ENCODE peak calls at places on chromosomes 7 and 10, in nine cellular contexts. O, C, N, R, F, G, A, B and X are unnamed samples.

GRCh38 chr7:151727579-151728285 is 149.2 kb downstream of the PRKAG2 start:
- DNase-seq in O (peak; percentile 79), C (peak; percentile 95), N (no peak), R (peak; percentile 65), F (peak; percentile 66), G (peak; percentile 64), A (peak; percentile 95), B (no peak), X (peak; percentile 78)

GRCh38 chr7:151793531-151793935 is 83.4 kb downstream of the PRKAG2 start:
- DNase-seq in O (no peak), C (peak; percentile 74), N (no peak), R (peak; percentile 82), F (no peak), G (no peak), A (no peak), B (no peak), X (peak; percentile 88)

GRCh38 chr7:79982151-79982770 is 152.4 kb upstream of the GNAI1 start:
- DNase-seq in O (peak; percentile 78), C (no peak), N (no peak), R (no peak), F (no peak), G (no peak), A (no peak), B (no peak), X (no peak)

GRCh38 chr10:62726142-62726541 is 78.4 kb upstream of the ADO start:
- DNase-seq in O (no peak), C (no peak), N (no peak), R (no peak), F (no peak), G (no peak), A (no peak), B (no peak), X (no peak)

GRCh38 chr10:35854661-35855060 is 212.6 kb upstream of the FZD8 start:
- DNase-seq in O (no peak), C (no peak), N (no peak), R (no peak), F (no peak), G (no peak), A (no peak), B (no peak), X (no peak)

GRCh38 chr10:44899450-44900080 is 11.6 kb upstream of the TMEM72 start:
- DNase-seq in O (no peak), C (no peak), N (no peak), R (no peak), F (no peak), G (no peak), A (no peak), B (no peak), X (no peak)

GRCh38 chr7:2209146-2209960 is 23.4 kb downstream of the MAD1L1 start:
- DNase-seq in O (peak; percentile 95), C (peak; percentile 86), N (peak; percentile 32), R (peak; percentile 67), F (peak; percentile 59), G (peak; percentile 65), A (peak; percentile 79), B (peak; percentile 86), X (peak; percentile 89)

GRCh38 chr10:100600218-100600617 is 64.5 kb downstream of the HIF1AN start:
- DNase-seq in O (no peak), C (no peak), N (no peak), R (no peak), F (no peak), G (no peak), A (no peak), B (no peak), X (no peak)

GRCh38 chr10:16933799-16934198 is 116.6 kb upstream of the RSU1 start:
- DNase-seq in O (no peak), C (peak; percentile 84), N (no peak), R (no peak), F (no peak), G (no peak), A (no peak), B (no peak), X (no peak)

GRCh38 chr10:91626936-91627335 is 5.9 kb downstream of the PPP1R3C start:
- DNase-seq in O (no peak), C (no peak), N (no peak), R (no peak), F (no peak), G (no peak), A (no peak), B (no peak), X (no peak)

GRCh38 chr10:90960355-90960814 is 39.5 kb upstream of the ANKRD1 start:
- DNase-seq in O (no peak), C (no peak), N (peak; percentile 31), R (no peak), F (no peak), G (no peak), A (no peak), B (no peak), X (no peak)

GRCh38 chr10:47301833-47302232 is 1.8 kb downstream of the GDF10 start:
- DNase-seq in O (no peak), C (no peak), N (no peak), R (no peak), F (no peak), G (no peak), A (no peak), B (no peak), X (no peak)

GRCh38 chr7:35576037-35576573 is 118.8 kb downstream of the HERPUD2 start:
- DNase-seq in O (no peak), C (no peak), N (no peak), R (no peak), F (no peak), G (no peak), A (no peak), B (no peak), X (no peak)

GRCh38 chr10:9253121-9253520 is 1198.6 kb downstream of the GATA3 start:
- DNase-seq in O (peak; percentile 23), C (no peak), N (no peak), R (no peak), F (no peak), G (no peak), A (no peak), B (no peak), X (no peak)

GRCh38 chr10:109987413-109987812 is 20.4 kb upstream of the ADD3 start:
- DNase-seq in O (no peak), C (no peak), N (no peak), R (no peak), F (no peak), G (no peak), A (no peak), B (no peak), X (no peak)

GRCh38 chr7:2289621-2290020 is 24.6 kb downstream of the SNX8 start:
- DNase-seq in O (no peak), C (no peak), N (no peak), R (no peak), F (no peak), G (no peak), A (no peak), B (no peak), X (no peak)

GRCh38 chr7:41886906-41887311 is 184.0 kb upstream of the INHBA start:
- DNase-seq in O (no peak), C (peak; percentile 87), N (no peak), R (peak; percentile 28), F (peak; percentile 73), G (no peak), A (peak; percentile 80), B (no peak), X (no peak)

GRCh38 chr10:122740640-122741039 is 41.0 kb upstream of the C10orf120 start:
- DNase-seq in O (no peak), C (no peak), N (no peak), R (no peak), F (no peak), G (no peak), A (no peak), B (no peak), X (no peak)

GRCh38 chr7:119197872-119198527 is 973.5 kb downstream of the ANKRD7 start:
- DNase-seq in O (peak; percentile 36), C (no peak), N (peak; percentile 0), R (peak; percentile 42), F (no peak), G (peak; percentile 32), A (no peak), B (peak; percentile 67), X (no peak)

DNA sequence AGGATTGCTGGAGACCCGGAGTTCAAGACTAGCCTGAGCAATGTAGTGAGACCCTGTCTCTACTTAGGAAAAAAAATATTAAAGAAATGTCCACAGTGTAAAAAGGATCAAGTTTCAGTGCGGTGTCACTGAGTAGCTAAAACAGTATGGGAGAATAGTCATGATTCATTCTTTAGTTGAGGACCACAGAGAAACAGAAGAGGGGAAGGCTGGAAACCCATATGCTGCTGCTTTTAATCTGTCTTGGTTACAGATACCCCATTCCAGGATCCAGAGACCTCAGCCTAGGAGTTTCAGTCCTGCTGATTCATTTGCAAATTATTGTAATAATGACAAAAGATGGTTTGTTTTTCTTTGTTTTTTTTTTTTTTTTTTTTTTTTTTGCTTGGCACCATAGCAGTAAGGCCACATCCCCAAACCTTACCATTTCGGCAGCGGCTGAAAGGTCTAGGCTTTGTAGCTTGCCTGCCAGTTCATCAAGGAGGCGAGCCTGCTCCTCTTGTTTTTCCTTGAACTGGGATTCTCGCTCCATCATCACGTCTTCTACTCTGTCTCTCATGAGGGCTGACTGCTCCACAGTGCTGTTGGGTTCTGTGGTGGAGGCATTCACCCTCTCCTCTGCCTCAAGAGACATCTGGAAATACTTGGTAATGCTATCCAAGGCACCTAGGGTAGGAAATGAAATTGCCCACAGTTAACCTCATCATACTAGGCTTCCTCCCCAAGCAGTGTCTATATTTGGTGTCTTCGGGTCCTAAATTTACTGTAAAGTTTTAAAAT is 44.2 kb downstream of the DLD start:
- DNase-seq in O (no peak), C (no peak), N (no peak), R (no peak), F (no peak), G (no peak), A (no peak), B (no peak), X (no peak)
- H3K27ac ChIP-seq in O (peak overlapping the region; percentile 98), C (peak overlapping the region; percentile 90), N (no peak overlapping the region), R (peak overlapping the region; percentile 9), F (no peak overlapping the region), G (no peak overlapping the region), A (no peak overlapping the region), B (peak overlapping the region; percentile 30), X (no peak overlapping the region)

GRCh38 chr10:86967481-86967941 is 771 bp upstream of the ADIRF start:
- DNase-seq in O (no peak), C (peak; percentile 61), N (no peak), R (peak; percentile 17), F (no peak), G (no peak), A (peak; percentile 69), B (no peak), X (no peak)
- TF ChIP-seq EP300 in O (no peak), C (no peak), N (no peak), R (no peak), F (no peak), G (no peak), A (no peak), B (no peak), X (no peak)

GRCh38 chr7:96314402-96315108 is 7.3 kb downstream of the SLC25A13 start:
- DNase-seq in O (no peak), C (no peak), N (no peak), R (no peak), F (no peak), G (no peak), A (no peak), B (no peak), X (no peak)
- TF ChIP-seq POLR2AphosphoS5 in O (no peak), C (no peak), N (no peak), R (no peak), F (no peak), G (no peak), A (no peak), B (no peak), X (no peak)

DNA sequence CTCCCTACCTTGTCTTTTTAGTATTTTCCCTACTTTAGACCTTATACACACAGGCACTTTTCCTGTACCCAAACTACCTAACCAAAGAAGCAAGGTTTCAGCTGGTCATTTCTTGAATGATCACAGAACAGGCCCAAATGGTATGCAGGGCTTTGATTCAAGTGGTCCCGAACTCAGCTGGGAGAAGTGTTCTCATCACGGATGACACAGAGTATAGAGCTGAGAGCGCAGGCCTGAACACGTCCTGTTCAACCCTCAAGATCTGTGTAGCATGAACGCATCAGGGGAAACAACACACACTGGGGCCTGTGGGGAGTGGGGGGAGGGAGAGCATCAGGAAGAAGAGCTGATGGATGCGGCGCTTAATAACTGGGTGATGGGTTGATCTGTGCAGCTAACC is 318.2 kb downstream of the SFMBT2 start:
- DNase-seq in O (no peak), C (no peak), N (no peak), R (no peak), F (no peak), G (no peak), A (no peak), B (no peak), X (no peak)
- H3K27ac ChIP-seq in O (no peak overlapping the region), C (no peak overlapping the region), N (no peak overlapping the region), R (no peak overlapping the region), F (no peak overlapping the region), G (no peak overlapping the region), A (no peak overlapping the region), B (no peak overlapping the region), X (no peak overlapping the region)